ENCODE peak calls at places on chromosomes 11 and 22, in seven cellular contexts. I is SK-MEL-5, L is heart left ventricle, B is D721Med, G is NCI-H1417, Q is EH, A is head of caudate nucleus. N is an unnamed sample.

GRCh38 chr11:80519591-80520258 is 1078.9 kb upstream of the TENM4 start:
- DNase-seq in I (no peak), L (no peak), B (no peak), G (no peak), Q (no peak), A (no peak), N (no peak)

GRCh38 chr11:123219066-123219697 is 24.1 kb upstream of the CLMP start:
- DNase-seq in I (no peak), L (peak), B (no peak), G (no peak), Q (peak), A (no peak), N (no peak)

GRCh38 chr11:315516-315994 is 1.7 kb downstream of the IFITM1 start:
- DNase-seq in I (no peak), L (peak), B (no peak), G (no peak), Q (no peak), A (no peak), N (no peak)

GRCh38 chr11:103624708-103625623 is 411.5 kb upstream of the DDI1 start:
- DNase-seq in I (no peak), L (no peak), B (no peak), G (no peak), Q (peak), A (no peak), N (no peak)

GRCh38 chr11:1230456-1231395 is 7.9 kb downstream of the MUC5B start:
- DNase-seq in I (no peak), L (peak), B (peak), G (no peak), Q (no peak), A (no peak), N (no peak)

GRCh38 chr11:22657101-22657694 is 9.2 kb upstream of the GAS2 start:
- DNase-seq in I (no peak), L (no peak), B (no peak), G (no peak), Q (no peak), A (no peak), N (no peak)

GRCh38 chr11:19055905-19056304 is 4.6 kb downstream of the MRGPRX2 start:
- DNase-seq in I (no peak), L (no peak), B (no peak), G (no peak), Q (no peak), A (no peak), N (no peak)

GRCh38 chr11:34397120-34397519 is 39.3 kb upstream of the ABTB2 start:
- DNase-seq in I (no peak), L (no peak), B (no peak), G (no peak), Q (no peak), A (no peak), N (no peak)

GRCh38 chr11:57399221-57399620 is 8.8 kb upstream of the PRG2 start:
- DNase-seq in I (no peak), L (no peak), B (no peak), G (no peak), Q (no peak), A (no peak), N (no peak)

GRCh38 chr11:827146-827860 is 416 bp upstream of the CRACR2B start:
- DNase-seq in I (no peak), L (no peak), B (no peak), G (peak), Q (no peak), A (no peak), N (no peak)

GRCh38 chr22:39243443-39244072 is 1.2 kb downstream of the PDGFB start:
- DNase-seq in I (no peak), L (peak), B (no peak), G (no peak), Q (no peak), A (no peak), N (no peak)

GRCh38 chr11:66045177-66045639 is 3.8 kb downstream of the GAL3ST3 start:
- DNase-seq in I (peak), L (peak), B (peak), G (peak), Q (peak), A (peak), N (peak)

N was measured in testis.